ENCODE peak calls at places on chromosomes 13 and 19, in eight cellular contexts. One of them, this sample, is unnamed.

GRCh38 chr19:49817964-49818690 is at the start of gene MED25:
- DNase-seq in PC-3: peak; percentile 85
- DNase-seq in choroid plexus epithelial cell: peak; percentile 84
- DNase-seq in uterus: peak; percentile 87
- DNase-seq in AG09309: peak; percentile 34
- DNase-seq in astrocyte of the spinal cord: peak; percentile 91
- DNase-seq in hepatocyte: peak; percentile 92
- DNase-seq in IMR-90: peak; percentile 76
- DNase-seq in this sample: peak; percentile 85

GRCh38 chr13:46385946-46386345 is 1.1 kb downstream of the RUBCNL start:
- DNase-seq in PC-3: no peak
- DNase-seq in choroid plexus epithelial cell: no peak
- DNase-seq in uterus: no peak
- DNase-seq in AG09309: no peak
- DNase-seq in astrocyte of the spinal cord: no peak
- DNase-seq in hepatocyte: no peak
- DNase-seq in IMR-90: no peak
- DNase-seq in this sample: no peak

GRCh38 chr19:35507561-35507960 is 5.9 kb downstream of the DMKN start:
- DNase-seq in PC-3: no peak
- DNase-seq in choroid plexus epithelial cell: no peak
- DNase-seq in uterus: no peak
- DNase-seq in AG09309: no peak
- DNase-seq in astrocyte of the spinal cord: no peak
- DNase-seq in hepatocyte: no peak
- DNase-seq in IMR-90: no peak
- DNase-seq in this sample: no peak

GRCh38 chr13:22198656-22199217 is 527.9 kb downstream of the FGF9 start:
- DNase-seq in PC-3: no peak
- DNase-seq in choroid plexus epithelial cell: no peak
- DNase-seq in uterus: no peak
- DNase-seq in AG09309: no peak
- DNase-seq in astrocyte of the spinal cord: no peak
- DNase-seq in hepatocyte: peak; percentile 25
- DNase-seq in IMR-90: no peak
- DNase-seq in this sample: no peak

GRCh38 chr13:38636756-38637155 is 50.1 kb upstream of the FREM2 start:
- DNase-seq in PC-3: no peak
- DNase-seq in choroid plexus epithelial cell: no peak
- DNase-seq in uterus: no peak
- DNase-seq in AG09309: no peak
- DNase-seq in astrocyte of the spinal cord: no peak
- DNase-seq in hepatocyte: peak; percentile 62
- DNase-seq in IMR-90: no peak
- DNase-seq in this sample: peak; percentile 75

GRCh38 chr13:52399037-52399436 is 6.9 kb downstream of the THSD1 start:
- DNase-seq in PC-3: no peak
- DNase-seq in choroid plexus epithelial cell: no peak
- DNase-seq in uterus: no peak
- DNase-seq in AG09309: no peak
- DNase-seq in astrocyte of the spinal cord: no peak
- DNase-seq in hepatocyte: no peak
- DNase-seq in IMR-90: no peak
- DNase-seq in this sample: no peak

GRCh38 chr19:8600064-8600463 is 10.5 kb downstream of the ADAMTS10 start:
- DNase-seq in PC-3: no peak
- DNase-seq in choroid plexus epithelial cell: no peak
- DNase-seq in uterus: no peak
- DNase-seq in AG09309: no peak
- DNase-seq in astrocyte of the spinal cord: no peak
- DNase-seq in hepatocyte: no peak
- DNase-seq in IMR-90: no peak
- DNase-seq in this sample: no peak

GRCh38 chr19:2607712-2608601 is 94.5 kb downstream of the GNG7 start:
- DNase-seq in PC-3: no peak
- DNase-seq in choroid plexus epithelial cell: no peak
- DNase-seq in uterus: no peak
- DNase-seq in AG09309: no peak
- DNase-seq in astrocyte of the spinal cord: no peak
- DNase-seq in hepatocyte: no peak
- DNase-seq in IMR-90: no peak
- DNase-seq in this sample: no peak

GRCh38 chr19:3057275-3057714 is 5.0 kb downstream of the TLE5 start:
- DNase-seq in PC-3: peak; percentile 21
- DNase-seq in choroid plexus epithelial cell: peak; percentile 21
- DNase-seq in uterus: peak; percentile 93
- DNase-seq in AG09309: no peak
- DNase-seq in astrocyte of the spinal cord: peak; percentile 73
- DNase-seq in hepatocyte: peak; percentile 67
- DNase-seq in IMR-90: no peak
- DNase-seq in this sample: peak; percentile 36

GRCh38 chr19:8567522-8568172 is 9.6 kb downstream of the MYO1F start:
- DNase-seq in PC-3: no peak
- DNase-seq in choroid plexus epithelial cell: no peak
- DNase-seq in uterus: no peak
- DNase-seq in AG09309: no peak
- DNase-seq in astrocyte of the spinal cord: no peak
- DNase-seq in hepatocyte: no peak
- DNase-seq in IMR-90: no peak
- DNase-seq in this sample: no peak

GRCh38 chr19:18800636-18801035 is 9.5 kb upstream of the COMP start:
- DNase-seq in PC-3: no peak
- DNase-seq in choroid plexus epithelial cell: no peak
- DNase-seq in uterus: no peak
- DNase-seq in AG09309: no peak
- DNase-seq in astrocyte of the spinal cord: no peak
- DNase-seq in hepatocyte: no peak
- DNase-seq in IMR-90: no peak
- DNase-seq in this sample: no peak

GRCh38 chr13:28499579-28499978 is 4.7 kb upstream of the FLT1 start:
- DNase-seq in PC-3: peak; percentile 54
- DNase-seq in choroid plexus epithelial cell: no peak
- DNase-seq in uterus: no peak
- DNase-seq in AG09309: no peak
- DNase-seq in astrocyte of the spinal cord: no peak
- DNase-seq in hepatocyte: no peak
- DNase-seq in IMR-90: peak; percentile 74
- DNase-seq in this sample: peak; percentile 24

GRCh38 chr19:48511800-48512503 is at the start of gene LMTK3:
- DNase-seq in PC-3: peak; percentile 28
- DNase-seq in choroid plexus epithelial cell: no peak
- DNase-seq in uterus: no peak
- DNase-seq in AG09309: no peak
- DNase-seq in astrocyte of the spinal cord: no peak
- DNase-seq in hepatocyte: no peak
- DNase-seq in IMR-90: peak; percentile 56
- DNase-seq in this sample: no peak

GRCh38 chr19:32227561-32228165 is 117.7 kb upstream of the ZNF507 start:
- DNase-seq in PC-3: no peak
- DNase-seq in choroid plexus epithelial cell: no peak
- DNase-seq in uterus: no peak
- DNase-seq in AG09309: no peak
- DNase-seq in astrocyte of the spinal cord: no peak
- DNase-seq in hepatocyte: no peak
- DNase-seq in IMR-90: no peak
- DNase-seq in this sample: no peak

GRCh38 chr13:66703597-66703996 is 526.5 kb downstream of the PCDH9 start:
- DNase-seq in PC-3: no peak
- DNase-seq in choroid plexus epithelial cell: no peak
- DNase-seq in uterus: no peak
- DNase-seq in AG09309: no peak
- DNase-seq in astrocyte of the spinal cord: no peak
- DNase-seq in hepatocyte: no peak
- DNase-seq in IMR-90: no peak
- DNase-seq in this sample: no peak

GRCh38 chr13:44660050-44660449 is 83.9 kb upstream of the TSC22D1 start:
- DNase-seq in PC-3: no peak
- DNase-seq in choroid plexus epithelial cell: no peak
- DNase-seq in uterus: no peak
- DNase-seq in AG09309: no peak
- DNase-seq in astrocyte of the spinal cord: no peak
- DNase-seq in hepatocyte: no peak
- DNase-seq in IMR-90: no peak
- DNase-seq in this sample: peak; percentile 14

GRCh38 chr13:60268203-60268555 is 104.5 kb upstream of the DIAPH3 start:
- DNase-seq in PC-3: peak; percentile 37
- DNase-seq in choroid plexus epithelial cell: no peak
- DNase-seq in uterus: no peak
- DNase-seq in AG09309: no peak
- DNase-seq in astrocyte of the spinal cord: no peak
- DNase-seq in hepatocyte: no peak
- DNase-seq in IMR-90: no peak
- DNase-seq in this sample: no peak

GRCh38 chr13:54699831-54700230 is 1671.2 kb downstream of the OLFM4 start:
- DNase-seq in PC-3: no peak
- DNase-seq in choroid plexus epithelial cell: no peak
- DNase-seq in uterus: no peak
- DNase-seq in AG09309: no peak
- DNase-seq in astrocyte of the spinal cord: no peak
- DNase-seq in hepatocyte: no peak
- DNase-seq in IMR-90: no peak
- DNase-seq in this sample: no peak

GRCh38 chr19:48770223-48770622 is 14.9 kb downstream of the FGF21 start:
- DNase-seq in PC-3: no peak
- DNase-seq in choroid plexus epithelial cell: peak; percentile 82
- DNase-seq in uterus: no peak
- DNase-seq in AG09309: peak; percentile 84
- DNase-seq in astrocyte of the spinal cord: no peak
- DNase-seq in hepatocyte: no peak
- DNase-seq in IMR-90: no peak
- DNase-seq in this sample: peak; percentile 73

GRCh38 chr13:110045919-110046318 is 259.5 kb upstream of the IRS2 start:
- DNase-seq in PC-3: no peak
- DNase-seq in choroid plexus epithelial cell: no peak
- DNase-seq in uterus: no peak
- DNase-seq in AG09309: no peak
- DNase-seq in astrocyte of the spinal cord: no peak
- DNase-seq in hepatocyte: no peak
- DNase-seq in IMR-90: no peak
- DNase-seq in this sample: no peak

GRCh38 chr13:110042253-110042652 is 255.9 kb upstream of the IRS2 start:
- DNase-seq in PC-3: no peak
- DNase-seq in choroid plexus epithelial cell: no peak
- DNase-seq in uterus: no peak
- DNase-seq in AG09309: no peak
- DNase-seq in astrocyte of the spinal cord: no peak
- DNase-seq in hepatocyte: no peak
- DNase-seq in IMR-90: peak; percentile 54
- DNase-seq in this sample: no peak

GRCh38 chr13:110047511-110047910 is 259.4 kb downstream of the COL4A1 start:
- DNase-seq in PC-3: peak; percentile 10
- DNase-seq in choroid plexus epithelial cell: peak; percentile 87
- DNase-seq in uterus: peak; percentile 55
- DNase-seq in AG09309: peak; percentile 37
- DNase-seq in astrocyte of the spinal cord: peak; percentile 81
- DNase-seq in hepatocyte: peak; percentile 49
- DNase-seq in IMR-90: peak; percentile 91
- DNase-seq in this sample: peak; percentile 18

GRCh38 chr13:110044521-110045200 is 258.3 kb upstream of the IRS2 start:
- DNase-seq in PC-3: no peak
- DNase-seq in choroid plexus epithelial cell: peak; percentile 82
- DNase-seq in uterus: no peak
- DNase-seq in AG09309: peak; percentile 55
- DNase-seq in astrocyte of the spinal cord: peak; percentile 35
- DNase-seq in hepatocyte: no peak
- DNase-seq in IMR-90: peak; percentile 16
- DNase-seq in this sample: no peak

DNA sequence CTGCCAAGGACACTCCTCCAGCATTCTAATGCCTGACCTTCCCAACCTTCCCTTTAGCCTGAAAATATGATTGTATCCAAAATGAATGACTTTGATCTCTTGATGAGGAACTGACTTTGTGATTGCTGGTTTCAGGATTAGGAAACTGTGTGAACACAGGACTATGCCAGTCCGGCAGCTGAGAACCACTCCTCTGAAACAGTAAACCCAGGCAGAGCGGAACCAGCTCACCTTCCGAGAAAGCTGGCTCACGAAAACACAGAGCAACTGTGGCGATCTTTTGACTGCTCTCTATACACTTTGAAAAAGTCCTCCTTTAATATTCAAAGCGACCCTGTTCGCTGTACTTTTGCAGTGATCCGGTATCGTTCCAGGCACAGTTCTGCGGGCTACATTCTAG is 258.8 kb upstream of the IRS2 start:
- DNase-seq in PC-3: no peak
- DNase-seq in choroid plexus epithelial cell: no peak
- DNase-seq in uterus: no peak
- DNase-seq in AG09309: no peak
- DNase-seq in astrocyte of the spinal cord: no peak
- DNase-seq in hepatocyte: no peak
- DNase-seq in IMR-90: no peak
- DNase-seq in this sample: no peak
- H3K4me3 ChIP-seq in PC-3: no peak overlapping the region
- H3K4me3 ChIP-seq in choroid plexus epithelial cell: no peak overlapping the region
- H3K4me3 ChIP-seq in uterus: no peak overlapping the region
- H3K4me3 ChIP-seq in AG09309: no peak overlapping the region
- H3K4me3 ChIP-seq in astrocyte of the spinal cord: no peak overlapping the region
- H3K4me3 ChIP-seq in hepatocyte: no peak overlapping the region
- H3K4me3 ChIP-seq in IMR-90: no peak overlapping the region
- H3K4me3 ChIP-seq in this sample: no peak overlapping the region

DNA sequence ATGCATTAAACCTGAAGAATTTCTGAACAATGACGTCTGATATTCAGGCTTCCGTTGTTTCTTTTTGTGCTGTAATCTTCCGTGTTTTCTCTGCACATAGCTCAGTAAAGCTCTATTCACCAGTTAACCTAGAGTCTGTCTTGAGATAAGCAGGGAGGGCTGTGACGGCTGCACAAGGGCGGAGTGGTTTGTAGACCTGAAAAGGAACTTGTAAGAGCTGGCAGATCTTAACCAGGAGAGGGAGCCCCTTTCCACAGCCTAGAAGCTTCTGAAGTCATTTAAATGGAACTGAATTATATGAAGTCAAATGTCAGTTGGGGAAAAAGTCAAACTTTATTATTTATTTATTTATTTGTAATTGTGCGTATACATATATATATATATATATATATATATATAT is 27.5 kb downstream of the DPRX start:
- DNase-seq in PC-3: peak; percentile 30
- DNase-seq in choroid plexus epithelial cell: peak; percentile 39
- DNase-seq in uterus: no peak
- DNase-seq in AG09309: no peak
- DNase-seq in astrocyte of the spinal cord: no peak
- DNase-seq in hepatocyte: peak; percentile 88
- DNase-seq in IMR-90: no peak
- DNase-seq in this sample: peak; percentile 25
- TF ChIP-seq CTCF in PC-3: peak; percentile 51
- TF ChIP-seq CTCF in choroid plexus epithelial cell: peak; percentile 43
- TF ChIP-seq CTCF in uterus: no peak
- TF ChIP-seq CTCF in AG09309: peak; percentile 11
- TF ChIP-seq CTCF in astrocyte of the spinal cord: no peak
- TF ChIP-seq CTCF in hepatocyte: peak; percentile 69
- TF ChIP-seq CTCF in IMR-90: no peak
- TF ChIP-seq CTCF in this sample: peak; percentile 18

GRCh38 chr19:10061717-10062310 is 24.3 kb upstream of the SHFL start:
- DNase-seq in PC-3: no peak
- DNase-seq in choroid plexus epithelial cell: no peak
- DNase-seq in uterus: no peak
- DNase-seq in AG09309: no peak
- DNase-seq in astrocyte of the spinal cord: no peak
- DNase-seq in hepatocyte: no peak
- DNase-seq in IMR-90: no peak
- DNase-seq in this sample: no peak
- H3K4me3 ChIP-seq in PC-3: no peak overlapping the region
- H3K4me3 ChIP-seq in choroid plexus epithelial cell: no peak overlapping the region
- H3K4me3 ChIP-seq in uterus: no peak overlapping the region
- H3K4me3 ChIP-seq in AG09309: no peak overlapping the region
- H3K4me3 ChIP-seq in astrocyte of the spinal cord: no peak overlapping the region
- H3K4me3 ChIP-seq in hepatocyte: no peak overlapping the region
- H3K4me3 ChIP-seq in IMR-90: no peak overlapping the region
- H3K4me3 ChIP-seq in this sample: no peak overlapping the region

GRCh38 chr19:10898633-10899032 is 27.3 kb downstream of the CARM1 start:
- DNase-seq in PC-3: no peak
- DNase-seq in choroid plexus epithelial cell: no peak
- DNase-seq in uterus: no peak
- DNase-seq in AG09309: no peak
- DNase-seq in astrocyte of the spinal cord: no peak
- DNase-seq in hepatocyte: no peak
- DNase-seq in IMR-90: no peak
- DNase-seq in this sample: no peak
- TF ChIP-seq CTCF in PC-3: no peak
- TF ChIP-seq CTCF in choroid plexus epithelial cell: no peak
- TF ChIP-seq CTCF in uterus: no peak
- TF ChIP-seq CTCF in AG09309: no peak
- TF ChIP-seq CTCF in astrocyte of the spinal cord: no peak
- TF ChIP-seq CTCF in hepatocyte: no peak
- TF ChIP-seq CTCF in IMR-90: no peak
- TF ChIP-seq CTCF in this sample: no peak